ENCODE peak calls at places on chromosomes 3 and 15, in six cellular contexts. T, O, W, H, P and U are unnamed samples.

GRCh38 chr15:38876211-38876610 is 311.6 kb upstream of the RASGRP1 start:
- DNase-seq in O (no peak), H (no peak), T (no peak), W (no peak), P (no peak), U (no peak)

GRCh38 chr15:51203797-51204196 is 109.1 kb upstream of the TNFAIP8L3 start:
- DNase-seq in P (no peak), O (no peak), H (no peak), W (peak; percentile 65), T (peak; percentile 84), U (peak; percentile 60)

GRCh38 chr3:108757404-108757982 is at the start of gene RETNLB:
- DNase-seq in W (no peak), T (no peak), H (no peak), O (no peak), P (no peak), U (no peak)

GRCh38 chr3:11288786-11289637 is 16.8 kb downstream of the ATG7 start:
- DNase-seq in W (peak; percentile 93), P (no peak), O (no peak), H (no peak), T (peak; percentile 84), U (peak; percentile 98)

GRCh38 chr3:127588675-127589577 is 1.6 kb downstream of the TPRA1 start:
- DNase-seq in O (no peak), W (peak; percentile 82), P (no peak), T (peak; percentile 70), H (no peak), U (peak; percentile 69)

GRCh38 chr3:129058441-129059194 is 2.0 kb upstream of the GP9 start:
- DNase-seq in W (peak; percentile 43), P (peak; percentile 64), T (no peak), O (peak; percentile 32), H (no peak), U (no peak)

GRCh38 chr3:171058058-171058457 is 31.5 kb upstream of the SLC2A2 start:
- DNase-seq in P (no peak), H (no peak), W (no peak), T (no peak), O (no peak), U (peak; percentile 25)

GRCh38 chr15:47820780-47821319 is 103.5 kb downstream of the SEMA6D start:
- DNase-seq in T (peak; percentile 22), P (no peak), O (no peak), W (peak; percentile 71), H (no peak), U (no peak)

GRCh38 chr15:81360491-81360890 is 13.5 kb downstream of the TMC3 start:
- DNase-seq in W (no peak), H (no peak), P (no peak), T (no peak), O (no peak), U (no peak)